ENCODE peak calls at places on chromosomes 11 and 22, in nine cellular contexts. D, E, P, W, Y, I, U, Q and S are unnamed samples.

GRCh38 chr11:84963240-84963639 is 663.9 kb downstream of the DLG2 start:
- DNase-seq in D (no peak), E (no peak), P (no peak), W (no peak), Y (no peak), I (no peak), U (no peak), Q (no peak), S (no peak)

GRCh38 chr11:69691449-69691848 is 12.4 kb downstream of the FGF19 start:
- DNase-seq in D (peak), E (no peak), P (no peak), W (peak), Y (no peak), I (no peak), U (no peak), Q (no peak), S (no peak)

GRCh38 chr11:31645747-31646146 is 136.2 kb downstream of the ELP4 start:
- DNase-seq in D (peak), E (no peak), P (no peak), W (peak), Y (no peak), I (no peak), U (no peak), Q (no peak), S (no peak)

GRCh38 chr11:102620858-102621561 is 4.1 kb downstream of the MMP20 start:
- DNase-seq in D (peak), E (no peak), P (no peak), W (no peak), Y (no peak), I (no peak), U (no peak), Q (no peak), S (no peak)

GRCh38 chr11:128550967-128551522 is 36.3 kb downstream of the ETS1 start:
- DNase-seq in D (no peak), E (no peak), P (no peak), W (no peak), Y (no peak), I (no peak), U (no peak), Q (no peak), S (no peak)

GRCh38 chr11:26905368-26905767 is 88.5 kb upstream of the FIBIN start:
- DNase-seq in D (peak), E (no peak), P (peak), W (no peak), Y (no peak), I (no peak), U (no peak), Q (no peak), S (no peak)

GRCh38 chr11:91163619-91164451 is 941.0 kb upstream of the CHORDC1 start:
- DNase-seq in D (peak), E (no peak), P (no peak), W (no peak), Y (no peak), I (no peak), U (no peak), Q (no peak), S (no peak)

GRCh38 chr11:14036495-14036894 is 74.0 kb downstream of the SPON1 start:
- DNase-seq in D (peak), E (no peak), P (no peak), W (no peak), Y (no peak), I (no peak), U (no peak), Q (no peak), S (no peak)

GRCh38 chr11:65722261-65722660 is 1.7 kb upstream of the RNASEH2C start:
- DNase-seq in D (no peak), E (no peak), P (no peak), W (no peak), Y (no peak), I (no peak), U (no peak), Q (no peak), S (no peak)

GRCh38 chr11:118910309-118911112 is 15.2 kb downstream of the BCL9L start:
- DNase-seq in D (peak), E (peak), P (peak), W (peak), Y (no peak), I (peak), U (no peak), Q (peak), S (peak)

GRCh38 chr22:24965822-24966626 is 13.5 kb downstream of the KIAA1671 start:
- DNase-seq in D (peak), E (no peak), P (no peak), W (no peak), Y (no peak), I (no peak), U (no peak), Q (no peak), S (no peak)

GRCh38 chr11:3747704-3748103 is 49.6 kb downstream of the NUP98 start:
- DNase-seq in D (peak), E (no peak), P (no peak), W (no peak), Y (no peak), I (no peak), U (no peak), Q (no peak), S (no peak)

GRCh38 chr11:94519478-94520084 is 7.3 kb downstream of the C11orf97 start:
- DNase-seq in D (peak), E (no peak), P (no peak), W (no peak), Y (no peak), I (no peak), U (peak), Q (no peak), S (no peak)

GRCh38 chr11:92556435-92556834 is 331.8 kb downstream of the FAT3 start:
- DNase-seq in D (peak), E (no peak), P (no peak), W (no peak), Y (no peak), I (no peak), U (no peak), Q (peak), S (no peak)

GRCh38 chr22:50150161-50151129 is 20.1 kb upstream of the PANX2 start:
- DNase-seq in D (no peak), E (no peak), P (no peak), W (no peak), Y (no peak), I (no peak), U (no peak), Q (no peak), S (no peak)

GRCh38 chr22:24553597-24554315 is 1.2 kb downstream of the GUCD1 start:
- DNase-seq in D (no peak), E (no peak), P (no peak), W (no peak), Y (no peak), I (no peak), U (no peak), Q (no peak), S (no peak)

GRCh38 chr22:47165338-47165931 is 403.0 kb downstream of the TBC1D22A start:
- DNase-seq in D (no peak), E (no peak), P (peak), W (no peak), Y (peak), I (no peak), U (no peak), Q (no peak), S (peak)

GRCh38 chr11:43515090-43515489 is 156.4 kb downstream of the TTC17 start:
- DNase-seq in D (no peak), E (no peak), P (peak), W (no peak), Y (no peak), I (no peak), U (no peak), Q (peak), S (no peak)

GRCh38 chr22:36027960-36028645 is 521 bp downstream of the RBFOX2 start:
- DNase-seq in D (peak), E (peak), P (no peak), W (no peak), Y (no peak), I (no peak), U (no peak), Q (peak), S (no peak)

GRCh38 chr22:49810363-49811013 is 17.2 kb downstream of the BRD1 start:
- DNase-seq in D (no peak), E (no peak), P (no peak), W (no peak), Y (no peak), I (no peak), U (no peak), Q (no peak), S (no peak)

GRCh38 chr22:43262990-43263644 is 76.2 kb upstream of the TTLL12 start:
- DNase-seq in D (no peak), E (no peak), P (no peak), W (no peak), Y (no peak), I (peak), U (peak), Q (peak), S (no peak)

GRCh38 chr11:96197801-96198465 is 145.1 kb downstream of the MAML2 start:
- DNase-seq in D (no peak), E (no peak), P (no peak), W (no peak), Y (no peak), I (no peak), U (no peak), Q (no peak), S (no peak)

GRCh38 chr11:66003291-66003690 is 988 bp downstream of the BANF1 start:
- DNase-seq in D (no peak), E (no peak), P (no peak), W (no peak), Y (no peak), I (no peak), U (peak), Q (no peak), S (no peak)

GRCh38 chr11:34339149-34340064 is 18.4 kb downstream of the ABTB2 start:
- DNase-seq in D (no peak), E (no peak), P (no peak), W (no peak), Y (no peak), I (no peak), U (peak), Q (no peak), S (no peak)

GRCh38 chr11:81644239-81644840 is 1089.3 kb downstream of the FAM181B start:
- DNase-seq in D (peak), E (no peak), P (peak), W (no peak), Y (no peak), I (no peak), U (peak), Q (peak), S (no peak)

GRCh38 chr11:27777013-27777412 is 76.8 kb upstream of the BDNF start:
- DNase-seq in D (no peak), E (no peak), P (no peak), W (no peak), Y (no peak), I (no peak), U (no peak), Q (no peak), S (no peak)

GRCh38 chr11:128695539-128696221 is 1.8 kb downstream of the FLI1 start:
- DNase-seq in D (peak), E (no peak), P (no peak), W (no peak), Y (no peak), I (no peak), U (peak), Q (no peak), S (no peak)

GRCh38 chr22:25027052-25027525 is 74.6 kb downstream of the KIAA1671 start:
- DNase-seq in D (no peak), E (no peak), P (no peak), W (no peak), Y (no peak), I (no peak), U (no peak), Q (no peak), S (no peak)

GRCh38 chr11:93497575-93497974 is 45.6 kb downstream of the SMCO4 start:
- DNase-seq in D (no peak), E (no peak), P (no peak), W (no peak), Y (no peak), I (no peak), U (no peak), Q (no peak), S (no peak)

GRCh38 chr11:61919841-61920631 is 2.7 kb upstream of the RAB3IL1 start:
- DNase-seq in D (no peak), E (peak), P (peak), W (no peak), Y (peak), I (no peak), U (no peak), Q (no peak), S (peak)

GRCh38 chr22:19472233-19472632 is 6.8 kb downstream of the UFD1 start:
- DNase-seq in D (no peak), E (no peak), P (no peak), W (no peak), Y (no peak), I (no peak), U (no peak), Q (no peak), S (no peak)

GRCh38 chr11:75203138-75203537 is 37.4 kb upstream of the TPBGL start:
- DNase-seq in D (no peak), E (no peak), P (no peak), W (no peak), Y (no peak), I (no peak), U (no peak), Q (no peak), S (no peak)

GRCh38 chr11:86486261-86487030 is 111.8 kb downstream of the CCDC81 start:
- DNase-seq in D (no peak), E (no peak), P (no peak), W (no peak), Y (no peak), I (no peak), U (no peak), Q (no peak), S (no peak)

GRCh38 chr22:47598864-47599263 is 836.4 kb downstream of the TBC1D22A start:
- DNase-seq in D (no peak), E (peak), P (no peak), W (no peak), Y (no peak), I (no peak), U (no peak), Q (no peak), S (peak)

GRCh38 chr11:104343578-104343977 is 179.6 kb upstream of the PDGFD start:
- DNase-seq in D (peak), E (no peak), P (no peak), W (no peak), Y (no peak), I (no peak), U (no peak), Q (no peak), S (no peak)

GRCh38 chr11:76655466-76656086 is 15.0 kb downstream of the LRRC32 start:
- DNase-seq in D (no peak), E (no peak), P (peak), W (no peak), Y (no peak), I (no peak), U (no peak), Q (no peak), S (peak)

GRCh38 chr11:63551889-63552266 is 11.3 kb downstream of the PLAAT2 start:
- DNase-seq in D (no peak), E (no peak), P (peak), W (no peak), Y (no peak), I (no peak), U (no peak), Q (no peak), S (peak)

DNA sequence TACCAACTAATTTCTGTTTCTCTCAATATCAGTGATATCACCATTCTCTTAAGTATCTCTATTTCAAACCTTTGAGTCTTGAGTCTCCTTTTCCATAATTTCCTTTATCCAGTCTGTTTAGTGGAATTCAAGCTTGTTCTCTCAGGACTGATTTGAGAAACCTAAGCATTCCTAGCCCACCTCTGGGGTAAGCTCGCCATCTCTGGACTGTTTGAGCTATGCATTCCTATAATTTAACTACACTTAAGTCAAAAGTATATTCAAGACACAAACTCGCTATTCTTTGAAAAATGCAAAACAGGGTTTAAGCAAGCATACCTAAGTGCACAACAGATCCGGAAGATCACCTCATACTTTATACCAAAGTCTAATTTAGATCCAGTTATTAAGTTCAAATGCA is 2.1 kb upstream of the DLAT start:
- DNase-seq in D (no peak), E (no peak), P (no peak), W (no peak), Y (no peak), I (no peak), U (no peak), Q (no peak), S (no peak)
- TF ChIP-seq CTCF in D (no peak), E (no peak), P (no peak), W (no peak), Y (no peak), I (no peak), U (no peak), Q (no peak), S (peak)

GRCh38 chr11:67642490-67643120 is 3.0 kb upstream of the TBX10 start:
- DNase-seq in D (no peak), E (no peak), P (no peak), W (no peak), Y (no peak), I (no peak), U (no peak), Q (no peak), S (no peak)

GRCh38 chr11:67644472-67645418 is 5.2 kb upstream of the TBX10 start:
- DNase-seq in D (no peak), E (peak), P (peak), W (no peak), Y (no peak), I (no peak), U (peak), Q (no peak), S (no peak)

GRCh38 chr11:67645521-67646457 is 4.7 kb downstream of the ACY3 start:
- DNase-seq in D (no peak), E (peak), P (peak), W (no peak), Y (no peak), I (no peak), U (peak), Q (no peak), S (no peak)

GRCh38 chr11:67642148-67642475 is 2.5 kb upstream of the TBX10 start:
- DNase-seq in D (no peak), E (no peak), P (no peak), W (no peak), Y (no peak), I (no peak), U (no peak), Q (no peak), S (no peak)

GRCh38 chr11:67644042-67644441 is 4.5 kb upstream of the TBX10 start:
- DNase-seq in D (peak), E (no peak), P (peak), W (no peak), Y (no peak), I (no peak), U (peak), Q (no peak), S (no peak)
- TF ChIP-seq CTCF in D (peak), E (peak), P (peak), W (no peak), Y (no peak), I (no peak), U (no peak), Q (no peak), S (peak)

DNA sequence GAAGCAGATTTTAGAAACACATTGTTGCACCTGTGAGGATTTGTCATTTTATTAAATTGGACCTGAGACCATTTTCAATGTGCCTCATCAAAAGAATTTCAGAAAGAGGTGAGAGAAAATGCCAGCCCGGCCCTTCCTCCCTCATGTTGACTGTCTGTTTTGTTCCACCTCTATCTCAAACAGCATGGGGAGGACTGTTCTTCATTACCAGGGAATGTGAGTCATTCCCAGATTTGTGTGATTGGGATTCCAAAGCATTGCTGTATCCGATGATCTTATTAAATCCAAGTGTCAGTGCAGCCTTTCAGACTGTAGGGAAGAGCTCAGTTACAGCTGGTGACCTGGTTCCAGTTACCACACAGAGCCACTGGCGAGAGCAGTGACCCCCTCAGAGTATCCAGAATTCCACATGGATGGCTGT is 20.7 kb downstream of the KREMEN1 start:
- DNase-seq in D (no peak), E (no peak), P (no peak), W (peak), Y (no peak), I (no peak), U (no peak), Q (no peak), S (no peak)
- TF ChIP-seq CTCF in D (no peak), E (no peak), P (no peak), W (no peak), Y (no peak), I (no peak), U (no peak), Q (no peak), S (no peak)

DNA sequence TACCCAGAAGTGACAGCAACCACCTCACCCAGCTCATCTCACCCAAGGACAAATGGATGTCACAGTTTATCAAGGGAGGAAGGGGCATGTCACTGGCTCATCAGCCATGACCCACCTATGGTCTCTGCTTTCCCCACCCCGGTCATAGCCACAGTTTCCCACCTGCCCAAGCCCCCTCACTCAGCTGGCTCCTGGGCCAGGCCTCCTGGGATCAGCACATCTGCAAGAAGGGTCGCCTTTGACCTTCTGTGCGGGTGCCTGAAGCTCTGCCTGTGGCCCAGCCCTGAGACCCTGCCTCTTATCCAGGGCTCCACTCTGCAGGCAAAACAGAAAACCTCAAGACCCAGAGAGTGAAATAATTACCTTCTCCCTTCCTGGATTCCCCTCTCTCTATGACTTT is 236.4 kb downstream of the BUD13 start:
- DNase-seq in D (no peak), E (no peak), P (no peak), W (no peak), Y (no peak), I (no peak), U (no peak), Q (no peak), S (no peak)
- TF ChIP-seq CTCF in D (no peak), E (no peak), P (no peak), W (no peak), Y (no peak), I (no peak), U (no peak), Q (no peak), S (no peak)

GRCh38 chr11:121741954-121742361 is 289.2 kb upstream of the SORL1-AS1 start:
- DNase-seq in D (no peak), E (no peak), P (no peak), W (no peak), Y (no peak), I (no peak), U (no peak), Q (no peak), S (no peak)
- TF ChIP-seq CTCF in D (no peak), E (no peak), P (no peak), W (peak), Y (no peak), I (no peak), U (no peak), Q (no peak), S (no peak)

GRCh38 chr22:37259540-37260029 is 15.5 kb upstream of the RAC2 start:
- DNase-seq in D (peak), E (no peak), P (peak), W (no peak), Y (no peak), I (no peak), U (no peak), Q (peak), S (no peak)
- TF ChIP-seq CTCF in D (peak), E (peak), P (peak), W (peak), Y (no peak), I (peak), U (peak), Q (peak), S (peak)